ENCODE peak calls at places on chromosomes 11 and 22, in seven cellular contexts. C is HFF-Myc, S is astrocyte of the spinal cord, D is A549, K is stomach, N is transverse colon, R is endothelial cell. U is an unnamed sample.

GRCh38 chr11:83035070-83035854 is 36.4 kb downstream of the RAB30 start:
- DNase-seq in C (no peak), S (no peak), D (no peak), K (no peak), N (no peak), R (no peak), U (no peak)

GRCh38 chr11:19714387-19715363 is 2.0 kb downstream of the NAV2 start:
- DNase-seq in C (no peak), S (peak; percentile 51), D (peak; percentile 17), K (no peak), N (no peak), R (no peak), U (no peak)

GRCh38 chr22:45678961-45679912 is 7.6 kb downstream of the ATXN10 start:
- DNase-seq in C (peak; percentile 76), S (peak; percentile 80), D (no peak), K (no peak), N (no peak), R (no peak), U (no peak)

GRCh38 chr11:71153005-71153395 is 99.4 kb downstream of the SHANK2 start:
- DNase-seq in C (no peak), S (peak; percentile 43), D (peak; percentile 38), K (no peak), N (peak; percentile 13), R (no peak), U (no peak)

GRCh38 chr11:80054582-80055165 is 613.8 kb upstream of the TENM4 start:
- DNase-seq in C (no peak), S (no peak), D (no peak), K (no peak), N (peak; percentile 25), R (no peak), U (no peak)

GRCh38 chr11:96143016-96143670 is 199.9 kb downstream of the MAML2 start:
- DNase-seq in C (no peak), S (peak; percentile 68), D (no peak), K (no peak), N (no peak), R (no peak), U (no peak)

GRCh38 chr11:121497176-121497995 is 44.6 kb upstream of the SORL1-AS1 start:
- DNase-seq in C (no peak), S (no peak), D (no peak), K (no peak), N (peak; percentile 17), R (no peak), U (no peak)

GRCh38 chr11:70078095-70078795 is at the start of gene ANO1:
- DNase-seq in C (no peak), S (no peak), D (no peak), K (peak; percentile 52), N (no peak), R (no peak), U (no peak)

GRCh38 chr22:31451709-31452571 is 37.7 kb downstream of the EIF4ENIF1 start:
- DNase-seq in C (peak; percentile 25), S (peak; percentile 43), D (peak; percentile 52), K (no peak), N (no peak), R (peak; percentile 6), U (no peak)

GRCh38 chr11:19377855-19378254 is 137.1 kb upstream of the E2F8 start:
- DNase-seq in C (no peak), S (no peak), D (no peak), K (no peak), N (no peak), R (no peak), U (no peak)

GRCh38 chr22:20441631-20442484 is 4.2 kb upstream of the SCARF2 start:
- DNase-seq in C (no peak), S (no peak), D (no peak), K (no peak), N (no peak), R (no peak), U (no peak)

GRCh38 chr11:12198261-12198925 is 88.0 kb downstream of the MICAL2 start:
- DNase-seq in C (no peak), S (no peak), D (no peak), K (peak; percentile 46), N (no peak), R (no peak), U (no peak)

GRCh38 chr11:36375348-36376314 is 79.5 kb downstream of the PRR5L start:
- DNase-seq in C (no peak), S (peak; percentile 62), D (no peak), K (no peak), N (no peak), R (no peak), U (no peak)

GRCh38 chr11:63916837-63917684 is at the start of gene RCOR2:
- DNase-seq in C (no peak), S (peak; percentile 76), D (peak; percentile 91), K (peak; percentile 77), N (peak; percentile 79), R (peak; percentile 82), U (peak; percentile 88)

GRCh38 chr22:41425704-41426365 is 20.8 kb downstream of the TOB2 start:
- DNase-seq in C (no peak), S (no peak), D (no peak), K (no peak), N (no peak), R (no peak), U (no peak)

GRCh38 chr11:34464591-34465036 is 25.9 kb downstream of the CAT start:
- DNase-seq in C (no peak), S (no peak), D (no peak), K (no peak), N (no peak), R (no peak), U (no peak)

GRCh38 chr11:63667993-63668392 is 3.2 kb downstream of the ATL3 start:
- DNase-seq in C (peak; percentile 79), S (peak; percentile 94), D (peak; percentile 80), K (no peak), N (no peak), R (no peak), U (no peak)

GRCh38 chr11:110032257-110032656 is 60.9 kb upstream of the ZC3H12C start:
- DNase-seq in C (no peak), S (peak; percentile 18), D (no peak), K (no peak), N (no peak), R (no peak), U (no peak)

DNA sequence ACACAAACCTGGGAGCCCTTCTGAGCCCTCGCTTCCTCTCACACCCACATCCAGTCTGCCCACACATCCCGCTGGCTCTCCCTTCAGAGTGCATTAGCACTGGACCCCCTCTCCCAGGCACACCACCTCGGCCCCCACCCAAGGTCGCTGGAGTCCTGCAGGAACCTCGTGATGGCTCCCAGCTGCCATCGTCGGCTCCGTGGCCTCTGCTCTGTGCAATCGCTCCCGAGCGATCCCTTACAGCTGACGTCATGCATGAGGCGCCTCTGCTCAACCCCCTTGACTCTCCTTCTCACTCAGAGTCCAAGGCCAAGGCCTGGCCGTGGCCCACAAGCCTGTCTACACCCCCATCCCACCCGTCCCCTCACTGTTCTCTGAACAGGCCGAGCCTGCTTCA is 183.9 kb downstream of the EFCAB6 start:
- DNase-seq in C (no peak), S (no peak), D (no peak), K (no peak), N (no peak), R (no peak), U (no peak)
- TF ChIP-seq CTCF in C (no peak), S (no peak), D (no peak), K (no peak), N (no peak), R (no peak), U (no peak)

DNA sequence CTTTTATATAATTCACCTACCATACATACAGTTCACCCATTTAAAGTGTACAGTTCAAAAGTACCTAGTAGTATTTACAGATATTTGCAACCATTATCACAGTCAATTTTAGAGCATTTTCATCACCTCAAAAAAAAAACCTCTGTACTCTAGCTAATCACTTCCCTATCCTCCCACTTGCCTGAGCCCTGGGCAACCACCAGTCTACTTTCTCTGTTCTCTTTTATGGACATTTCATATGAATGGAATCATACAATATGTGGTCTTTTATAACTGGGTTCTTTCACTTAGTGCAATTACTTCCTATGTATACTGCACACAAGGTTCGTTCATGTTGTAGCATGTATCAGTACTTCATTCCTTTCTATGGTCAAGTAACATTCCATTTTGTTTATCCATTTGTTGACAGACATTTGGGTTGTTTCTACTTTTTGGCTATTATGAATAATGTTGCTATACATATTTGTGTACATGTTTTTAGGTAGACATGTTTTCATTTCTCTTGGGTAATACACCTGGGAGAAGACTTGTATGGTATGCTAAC is 17.8 kb upstream of the NEU3 start:
- DNase-seq in C (no peak), S (no peak), D (no peak), K (no peak), N (no peak), R (no peak), U (no peak)
- TF ChIP-seq CTCF in C (no peak), S (no peak), D (no peak), K (no peak), N (no peak), R (no peak), U (no peak)

GRCh38 chr11:876550-876949 is 33.9 kb downstream of the TSPAN4 start:
- DNase-seq in C (no peak), S (no peak), D (no peak), K (no peak), N (no peak), R (no peak), U (no peak)

GRCh38 chr11:877565-877964 is 33.0 kb downstream of the CHID1 start:
- DNase-seq in C (no peak), S (no peak), D (peak; percentile 71), K (no peak), N (no peak), R (no peak), U (no peak)

GRCh38 chr11:883527-883926 is 27.1 kb downstream of the CHID1 start:
- DNase-seq in C (no peak), S (no peak), D (no peak), K (no peak), N (no peak), R (no peak), U (no peak)

GRCh38 chr11:882593-882992 is 28.0 kb downstream of the CHID1 start:
- DNase-seq in C (no peak), S (no peak), D (no peak), K (no peak), N (no peak), R (no peak), U (no peak)

DNA sequence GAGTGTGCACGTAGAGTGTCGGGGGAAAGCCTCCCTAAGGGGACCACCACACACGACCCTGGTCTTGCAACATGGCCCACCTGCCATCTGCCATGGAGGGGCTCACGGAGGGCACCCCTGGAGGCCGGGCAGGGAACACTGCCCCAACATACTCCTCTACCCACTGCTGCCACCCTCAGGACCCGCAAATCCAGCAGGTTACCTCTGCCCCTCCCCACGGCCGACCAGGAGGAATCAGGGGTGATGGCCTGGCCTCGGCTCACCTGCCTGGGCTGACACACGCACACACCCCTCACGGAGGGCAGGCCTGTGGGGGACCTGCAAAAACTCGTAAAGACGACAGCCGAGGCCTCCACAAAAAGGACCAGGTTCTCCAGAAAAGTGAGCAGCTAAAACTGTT is 30.2 kb downstream of the CHID1 start:
- DNase-seq in C (no peak), S (no peak), D (no peak), K (no peak), N (no peak), R (no peak), U (no peak)
- TF ChIP-seq CTCF in C (no peak), S (no peak), D (no peak), K (no peak), N (no peak), R (no peak), U (no peak)

DNA sequence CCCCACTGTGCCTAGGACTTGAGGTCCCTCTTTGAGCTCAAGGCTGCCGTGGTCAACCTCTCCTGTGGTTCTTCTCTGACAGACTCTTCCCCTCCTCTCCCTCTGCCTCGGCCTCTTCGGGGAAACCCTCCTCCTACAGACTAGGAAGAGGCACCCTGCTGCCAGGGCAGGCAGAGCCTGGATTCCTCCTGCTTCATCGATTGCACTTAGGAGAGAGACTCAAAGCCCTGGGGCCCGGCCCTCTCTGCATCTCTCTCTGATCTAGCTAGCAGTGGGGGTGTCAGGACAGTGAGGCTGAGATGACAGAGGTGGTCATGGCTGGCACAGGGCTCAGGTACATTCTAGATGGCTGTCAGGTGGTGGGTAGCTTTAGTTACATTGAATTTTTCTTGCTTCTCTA is 63.6 kb upstream of the EMID1 start:
- DNase-seq in C (no peak), S (no peak), D (no peak), K (no peak), N (no peak), R (no peak), U (no peak)
- TF ChIP-seq CTCF in C (no peak), S (no peak), D (no peak), K (no peak), N (no peak), R (no peak), U (no peak)

U was measured in type B pancreatic cell.